ENCODE peak calls at places on chromosomes 11 and 22, in six cellular contexts. T is suprapubic skin, B is body of pancreas, W is neural progenitor cell, I is tibial nerve, G is psoas muscle. Y is an unnamed sample. For H3K27me3 and H3K36me3, the result is how much of the 10 kb centered on the place peaks cover.

GRCh38 chr11:133902506-133902905 is 54.3 kb downstream of the IGSF9B start:
- DNase-seq in T (peak), B (no peak), W (no peak), I (no peak), G (no peak), Y (no peak)

GRCh38 chr11:2825886-2826678 is 59.5 kb downstream of the CDKN1C start:
- DNase-seq in T (peak), B (peak), W (peak), I (peak), G (peak), Y (peak)

GRCh38 chr11:3101921-3102640 is 44.9 kb upstream of the CARS1 start:
- DNase-seq in T (peak), B (no peak), W (no peak), I (no peak), G (no peak), Y (no peak)

GRCh38 chr11:19656140-19656541 is 56.5 kb upstream of the NAV2 start:
- DNase-seq in T (no peak), B (no peak), W (no peak), I (no peak), G (no peak), Y (no peak)

GRCh38 chr11:46364791-46365190 is 16.7 kb upstream of the MDK start:
- DNase-seq in T (no peak), B (no peak), W (no peak), I (no peak), G (no peak), Y (no peak)

GRCh38 chr11:20178976-20179375 is 18.7 kb upstream of the DBX1 start:
- DNase-seq in T (no peak), B (no peak), W (no peak), I (no peak), G (no peak), Y (no peak)

GRCh38 chr11:78381867-78382266 is 35.8 kb downstream of the GAB2 start:
- DNase-seq in T (no peak), B (no peak), W (no peak), I (no peak), G (no peak), Y (no peak)

GRCh38 chr22:37999640-38000272 is 15.4 kb upstream of the SOX10 start:
- DNase-seq in T (no peak), B (no peak), W (no peak), I (no peak), G (peak), Y (no peak)

GRCh38 chr22:40524392-40525249 is 111.9 kb downstream of the MRTFA start:
- DNase-seq in T (no peak), B (no peak), W (no peak), I (no peak), G (no peak), Y (no peak)

GRCh38 chr11:71250512-71251158 is 1.7 kb downstream of the SHANK2 start:
- DNase-seq in T (peak), B (no peak), W (peak), I (no peak), G (no peak), Y (no peak)
- H3K27me3 ChIP-seq in T (half or more), B (under half), W (half or more), I (under half), G (half or more), Y (under half)

DNA sequence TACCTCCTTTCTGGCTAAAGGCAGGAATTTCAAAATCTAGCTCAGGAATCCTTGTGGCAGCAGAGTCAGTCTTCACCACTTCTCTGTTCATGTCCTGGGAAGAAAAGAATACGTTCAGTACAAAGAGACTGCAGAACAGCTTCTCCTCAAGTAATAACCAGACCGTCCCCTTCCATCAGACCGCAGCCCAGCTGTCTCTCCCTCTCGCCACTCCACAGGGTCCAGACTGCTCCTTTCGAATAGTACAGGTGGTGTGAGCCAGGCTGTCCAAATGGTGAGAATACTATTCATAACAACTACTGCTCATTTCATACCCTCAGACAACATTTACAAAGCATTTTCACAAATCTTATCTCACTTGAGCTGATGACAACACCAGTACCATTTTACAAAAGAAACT is 857 bp downstream of the ZPR1 start:
- DNase-seq in T (no peak), B (no peak), W (no peak), I (no peak), G (no peak), Y (no peak)
- H3K4me3 ChIP-seq in T (peak), B (peak), W (peak), I (peak), G (peak), Y (peak)

DNA sequence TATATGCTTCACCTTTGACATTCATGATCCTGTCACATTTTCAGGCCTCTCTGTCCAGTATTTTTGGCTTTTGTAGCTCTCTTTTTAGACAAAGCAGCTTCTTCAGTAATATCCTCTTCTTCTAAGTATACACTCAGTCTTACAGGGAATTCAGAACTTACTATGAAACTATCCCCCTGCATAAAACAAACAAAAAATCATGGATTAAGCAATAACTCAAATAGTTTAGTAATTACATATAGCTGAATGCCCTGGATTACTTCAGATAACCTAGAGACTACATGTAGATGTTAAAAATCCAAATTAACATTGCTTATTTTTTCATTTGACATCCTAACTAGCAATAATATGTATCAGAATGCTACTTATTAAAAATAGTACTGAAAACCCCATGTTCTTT is 5.2 kb downstream of the TAF1D start:
- DNase-seq in T (no peak), B (no peak), W (no peak), I (no peak), G (no peak), Y (no peak)
- H3K36me3 ChIP-seq in T (half or more), B (under half), W (half or more), I (half or more), G (under half), Y (half or more)

DNA sequence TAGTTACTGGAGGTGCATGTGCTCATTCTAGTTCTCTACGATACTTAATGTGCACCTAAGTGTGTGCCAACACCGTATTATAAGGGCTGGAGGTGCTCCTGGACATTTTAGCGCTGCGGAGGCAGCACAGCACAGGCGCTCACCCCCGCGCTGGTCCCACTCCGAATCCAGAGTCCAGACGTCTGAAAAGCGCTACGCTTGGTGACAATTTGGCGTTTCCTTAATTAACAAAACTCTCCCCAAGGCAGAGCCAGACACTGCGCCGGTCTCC is 1.3 kb downstream of the WT1 start:
- DNase-seq in T (no peak), B (no peak), W (no peak), I (no peak), G (no peak), Y (no peak)
- H3K27me3 ChIP-seq in T (half or more), B (under half), W (half or more), I (under half), G (half or more), Y (half or more)

Y was measured in WERI-Rb-1.